ENCODE peak calls at places on chromosomes 13 and 19, in eight cellular contexts. F is HCEC 1CT; L is stimulated activated naive CD8-positive, alpha-beta T cell treated with anti-CD3 and anti-CD28 coated beads, Interleukin-15, Interleukin-2, amounts not matched to agents 100 U/mL and 50 U/mL, for 24 hours; E is HTR-8/SVneo; Q is stomach; D is NCI-H1417; X is psoas muscle; K is CD8-positive, alpha-beta T cell. V is an unnamed sample.
A peak's percentile ranks its signal among the peaks of the same experiment; 100 is the strongest.

GRCh38 chr19:47369923-47370625 is 21.0 kb downstream of the DHX34 start:
- DNase-seq in F (peak; percentile 76), L (no peak), E (no peak), Q (no peak), D (no peak), X (peak; percentile 42), K (no peak), V (no peak)

GRCh38 chr19:574658-575526 is 2.5 kb downstream of the BSG start:
- DNase-seq in F (peak; percentile 4), L (no peak), E (no peak), Q (peak; percentile 69), D (no peak), X (peak; percentile 38), K (no peak), V (peak; percentile 85)

GRCh38 chr19:13262450-13262849 is 112.2 kb downstream of the IER2 start:
- DNase-seq in F (peak; percentile 53), L (no peak), E (peak; percentile 71), Q (no peak), D (peak; percentile 1), X (no peak), K (no peak), V (no peak)

GRCh38 chr13:55439450-55439849 is 1701.3 kb upstream of the PRR20A start:
- DNase-seq in F (no peak), L (no peak), E (no peak), Q (no peak), D (no peak), X (no peak), K (no peak), V (no peak)

GRCh38 chr13:28492527-28493367 is 2.2 kb downstream of the FLT1 start:
- DNase-seq in F (no peak), L (peak; percentile 23), E (no peak), Q (no peak), D (no peak), X (no peak), K (peak; percentile 49), V (no peak)

GRCh38 chr19:49542446-49542845 is 14.6 kb downstream of the RCN3 start:
- DNase-seq in F (no peak), L (no peak), E (no peak), Q (no peak), D (no peak), X (no peak), K (no peak), V (no peak)

GRCh38 chr19:45079063-45079910 is at the start of gene GEMIN7:
- DNase-seq in F (peak; percentile 72), L (peak; percentile 89), E (peak; percentile 72), Q (peak; percentile 84), D (peak; percentile 84), X (peak; percentile 84), K (peak; percentile 80), V (peak; percentile 87)

GRCh38 chr13:39370554-39370953 is 232.4 kb downstream of the LHFPL6 start:
- DNase-seq in F (peak; percentile 9), L (no peak), E (no peak), Q (no peak), D (no peak), X (no peak), K (no peak), V (peak; percentile 58)

GRCh38 chr19:18308948-18309325 is 13.9 kb downstream of the LSM4 start:
- DNase-seq in F (no peak), L (no peak), E (no peak), Q (no peak), D (no peak), X (no peak), K (no peak), V (no peak)

GRCh38 chr19:29749450-29749849 is 34.4 kb upstream of the C19orf12 start:
- DNase-seq in F (no peak), L (no peak), E (no peak), Q (no peak), D (no peak), X (no peak), K (no peak), V (no peak)

GRCh38 chr19:42589792-42590191 is 4.9 kb downstream of the CEACAM8 start:
- DNase-seq in F (no peak), L (no peak), E (no peak), Q (no peak), D (no peak), X (no peak), K (no peak), V (no peak)

GRCh38 chr13:110826101-110826500 is 88.8 kb downstream of the ANKRD10 start:
- DNase-seq in F (no peak), L (no peak), E (no peak), Q (no peak), D (no peak), X (no peak), K (no peak), V (no peak)

GRCh38 chr13:37984357-37984756 is 114.8 kb upstream of the TRPC4 start:
- DNase-seq in F (no peak), L (no peak), E (no peak), Q (no peak), D (no peak), X (no peak), K (no peak), V (no peak)

GRCh38 chr19:24177686-24178085 is 90.7 kb downstream of the ZNF254 start:
- DNase-seq in F (no peak), L (no peak), E (no peak), Q (no peak), D (no peak), X (no peak), K (no peak), V (no peak)

GRCh38 chr19:5122121-5122400 is 153.1 kb downstream of the KDM4B start:
- DNase-seq in F (no peak), L (no peak), E (no peak), Q (no peak), D (no peak), X (no peak), K (peak; percentile 19), V (no peak)

GRCh38 chr13:94033830-94034642 is 445.4 kb downstream of the DCT start:
- DNase-seq in F (no peak), L (no peak), E (no peak), Q (no peak), D (no peak), X (no peak), K (no peak), V (no peak)

V was measured in left ventricle myocardium superior.